ENCODE peak calls at places on chromosomes 12 and 14, in eight cellular contexts. J is thoracic aorta; A is cardiac muscle cell; R is body of pancreas; F is CD8-positive, alpha-beta T cell; V is BE2C; H is transverse colon; G is AG04449. M is an unnamed sample.

GRCh38 chr12:72077111-72077820 is 138.6 kb downstream of the TPH2 start:
- DNase-seq in J (no peak), A (no peak), R (no peak), F (no peak), V (no peak), H (no peak), G (no peak), M (no peak)

GRCh38 chr12:82486524-82487235 is 128.4 kb downstream of the METTL25 start:
- DNase-seq in J (no peak), A (peak), R (no peak), F (no peak), V (no peak), H (no peak), G (no peak), M (no peak)

GRCh38 chr14:87824261-87824660 is 168.7 kb downstream of the GALC start:
- DNase-seq in J (no peak), A (no peak), R (no peak), F (no peak), V (no peak), H (no peak), G (no peak), M (no peak)

GRCh38 chr12:55742719-55743130 is at the start of gene GDF11:
- DNase-seq in J (no peak), A (peak), R (peak), F (peak), V (peak), H (peak), G (no peak), M (peak)

GRCh38 chr14:100449225-100449987 is 126.3 kb downstream of the SLC25A47 start:
- DNase-seq in J (no peak), A (no peak), R (peak), F (no peak), V (peak), H (no peak), G (no peak), M (peak)

GRCh38 chr14:73820631-73821030 is 31.0 kb upstream of the PTGR2 start:
- DNase-seq in J (no peak), A (no peak), R (no peak), F (no peak), V (no peak), H (no peak), G (no peak), M (no peak)

GRCh38 chr12:59113831-59114273 is 193.5 kb upstream of the LRIG3 start:
- DNase-seq in J (peak), A (peak), R (peak), F (no peak), V (peak), H (peak), G (peak), M (peak)

GRCh38 chr14:75141967-75142366 is 15.1 kb upstream of the NEK9 start:
- DNase-seq in J (no peak), A (peak), R (no peak), F (no peak), V (peak), H (no peak), G (no peak), M (no peak)

GRCh38 chr14:102377696-102378095 is 15.0 kb downstream of the TECPR2 start:
- DNase-seq in J (no peak), A (no peak), R (no peak), F (no peak), V (no peak), H (no peak), G (no peak), M (no peak)

GRCh38 chr12:39795481-39795880 is 175.9 kb upstream of the ABCD2 start:
- DNase-seq in J (no peak), A (no peak), R (no peak), F (no peak), V (no peak), H (no peak), G (no peak), M (no peak)

GRCh38 chr12:93183940-93184663 is 193.6 kb upstream of the NUDT4 start:
- DNase-seq in J (peak), A (peak), R (peak), F (no peak), V (no peak), H (no peak), G (no peak), M (peak)

GRCh38 chr12:47935196-47935595 is 28.2 kb upstream of the TMEM106C start:
- DNase-seq in J (no peak), A (peak), R (peak), F (no peak), V (peak), H (no peak), G (peak), M (no peak)

GRCh38 chr12:97027482-97027881 is 120.4 kb downstream of the NEDD1 start:
- DNase-seq in J (no peak), A (no peak), R (no peak), F (no peak), V (no peak), H (no peak), G (no peak), M (no peak)

GRCh38 chr12:92955997-92956663 is 27.0 kb upstream of the EEA1 start:
- DNase-seq in J (no peak), A (peak), R (no peak), F (no peak), V (no peak), H (no peak), G (peak), M (no peak)

GRCh38 chr14:25120261-25120660 is 70.3 kb upstream of the STXBP6 start:
- DNase-seq in J (no peak), A (peak), R (no peak), F (no peak), V (no peak), H (no peak), G (no peak), M (no peak)

GRCh38 chr12:110536834-110537604 is 34.9 kb downstream of the RAD9B start:
- DNase-seq in J (no peak), A (no peak), R (no peak), F (no peak), V (no peak), H (no peak), G (no peak), M (no peak)

GRCh38 chr12:20560935-20561334 is 134.2 kb upstream of the SLCO1C1 start:
- DNase-seq in J (no peak), A (no peak), R (no peak), F (no peak), V (no peak), H (no peak), G (no peak), M (no peak)

GRCh38 chr12:20557076-20557475 is 138.1 kb upstream of the SLCO1C1 start:
- DNase-seq in J (no peak), A (no peak), R (no peak), F (no peak), V (no peak), H (no peak), G (no peak), M (no peak)

GRCh38 chr12:20567413-20567812 is 127.7 kb upstream of the SLCO1C1 start:
- DNase-seq in J (no peak), A (peak), R (no peak), F (no peak), V (no peak), H (no peak), G (no peak), M (no peak)

DNA sequence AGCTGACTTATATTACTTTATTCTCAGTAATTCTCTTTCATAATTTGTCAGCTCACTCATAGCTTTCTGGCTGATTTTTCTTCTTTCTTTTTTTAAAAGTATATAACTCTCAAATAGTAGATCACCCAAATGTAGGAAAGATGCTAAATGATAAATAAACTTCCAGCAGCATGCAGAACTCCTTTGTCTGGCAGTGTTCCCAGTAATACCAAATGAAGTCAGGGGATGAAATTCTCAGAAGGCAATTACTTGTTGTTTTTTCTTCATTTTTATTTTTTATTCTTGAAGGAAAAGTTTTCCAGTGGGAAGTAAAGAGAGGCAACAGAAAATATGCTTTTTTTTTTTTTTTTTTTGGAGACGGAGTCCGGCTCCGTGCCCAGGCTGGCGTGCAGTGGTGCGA is 133.2 kb upstream of the SLCO1C1 start:
- DNase-seq in J (no peak), A (peak), R (no peak), F (no peak), V (no peak), H (no peak), G (no peak), M (no peak)
- H3K4me3 ChIP-seq in J (peak), A (no peak), R (no peak), F (no peak), V (no peak), H (no peak), G (no peak), M (no peak)

GRCh38 chr14:68297871-68298468 is 478.4 kb downstream of the RAD51B start:
- DNase-seq in J (no peak), A (peak), R (no peak), F (no peak), V (no peak), H (no peak), G (no peak), M (no peak)
- TF ChIP-seq CTCF in J (peak), A (peak), R (peak), F (no peak), V (no peak), H (peak), G (peak), M (no peak)

GRCh38 chr12:70246580-70246979 is 3.3 kb downstream of the CNOT2 start:
- DNase-seq in J (no peak), A (no peak), R (no peak), F (no peak), V (no peak), H (no peak), G (no peak), M (no peak)
- H3K4me3 ChIP-seq in J (peak), A (no peak), R (no peak), F (no peak), V (no peak), H (no peak), G (no peak), M (no peak)

DNA sequence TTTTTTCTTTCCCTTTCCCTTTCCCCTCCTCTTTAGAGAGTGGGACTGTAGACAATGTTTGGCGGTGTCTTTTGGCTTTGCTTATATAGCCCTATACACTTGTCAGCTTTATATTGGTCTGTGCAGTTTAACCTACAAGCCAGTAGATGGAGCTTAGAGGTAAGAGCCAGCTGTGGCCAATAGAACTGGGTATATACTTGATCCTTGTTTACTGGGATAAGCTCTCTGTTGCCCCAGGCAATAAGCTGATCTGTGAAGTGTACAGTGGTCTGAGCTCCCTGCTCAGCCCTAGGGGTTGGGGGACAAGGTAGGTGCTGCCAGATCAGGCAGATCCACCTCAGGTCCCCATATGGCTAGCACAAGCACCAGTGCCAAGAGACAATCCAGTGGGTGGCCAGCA is 434.1 kb downstream of the NOVA1 start:
- DNase-seq in J (no peak), A (peak), R (no peak), F (no peak), V (no peak), H (no peak), G (no peak), M (no peak)
- TF ChIP-seq CTCF in J (no peak), A (peak), R (no peak), F (no peak), V (peak), H (peak), G (no peak), M (peak)

GRCh38 chr14:51783765-51784164 is 76.6 kb upstream of the GNG2 start:
- DNase-seq in J (no peak), A (peak), R (no peak), F (no peak), V (no peak), H (no peak), G (no peak), M (no peak)
- H3K4me3 ChIP-seq in J (no peak), A (no peak), R (no peak), F (no peak), V (no peak), H (no peak), G (no peak), M (no peak)

DNA sequence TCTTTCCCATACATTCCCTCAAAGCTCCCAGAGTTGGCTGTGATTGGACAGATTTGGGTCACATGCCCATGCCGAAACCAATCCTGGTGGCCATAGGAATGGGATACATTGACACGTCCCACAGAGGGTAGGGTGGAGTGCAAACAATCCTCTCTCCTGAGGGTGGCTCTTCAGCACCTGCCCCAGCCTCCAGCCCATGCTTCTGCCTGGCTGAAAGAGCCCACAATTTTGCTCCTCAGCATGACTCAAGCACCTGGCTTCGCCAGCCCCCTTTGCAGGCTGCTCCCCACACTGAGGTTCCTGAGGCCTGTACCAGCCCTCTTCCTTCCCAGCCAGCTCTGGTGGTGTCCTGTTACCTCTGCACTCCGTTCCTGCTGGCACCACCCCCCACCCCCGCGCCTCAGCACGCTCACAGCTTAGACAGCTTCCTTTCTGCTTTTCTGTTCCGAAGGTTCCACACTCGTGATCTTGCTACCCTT is 71.7 kb downstream of the CCDC92 start:
- DNase-seq in J (no peak), A (peak), R (no peak), F (no peak), V (no peak), H (no peak), G (no peak), M (no peak)
- TF ChIP-seq CTCF in J (no peak), A (no peak), R (no peak), F (no peak), V (no peak), H (no peak), G (no peak), M (no peak)

GRCh38 chr14:33679025-33679424 is 271.8 kb downstream of the EGLN3 start:
- DNase-seq in J (no peak), A (no peak), R (no peak), F (no peak), V (no peak), H (no peak), G (no peak), M (no peak)

GRCh38 chr14:33680873-33681272 is 270.0 kb downstream of the EGLN3 start:
- DNase-seq in J (no peak), A (no peak), R (no peak), F (no peak), V (no peak), H (no peak), G (no peak), M (no peak)

GRCh38 chr14:33682746-33683145 is 268.1 kb downstream of the EGLN3 start:
- DNase-seq in J (no peak), A (peak), R (peak), F (no peak), V (no peak), H (peak), G (no peak), M (peak)

GRCh38 chr14:33678012-33678411 is 272.9 kb downstream of the EGLN3 start:
- DNase-seq in J (no peak), A (no peak), R (no peak), F (no peak), V (peak), H (no peak), G (no peak), M (no peak)

DNA sequence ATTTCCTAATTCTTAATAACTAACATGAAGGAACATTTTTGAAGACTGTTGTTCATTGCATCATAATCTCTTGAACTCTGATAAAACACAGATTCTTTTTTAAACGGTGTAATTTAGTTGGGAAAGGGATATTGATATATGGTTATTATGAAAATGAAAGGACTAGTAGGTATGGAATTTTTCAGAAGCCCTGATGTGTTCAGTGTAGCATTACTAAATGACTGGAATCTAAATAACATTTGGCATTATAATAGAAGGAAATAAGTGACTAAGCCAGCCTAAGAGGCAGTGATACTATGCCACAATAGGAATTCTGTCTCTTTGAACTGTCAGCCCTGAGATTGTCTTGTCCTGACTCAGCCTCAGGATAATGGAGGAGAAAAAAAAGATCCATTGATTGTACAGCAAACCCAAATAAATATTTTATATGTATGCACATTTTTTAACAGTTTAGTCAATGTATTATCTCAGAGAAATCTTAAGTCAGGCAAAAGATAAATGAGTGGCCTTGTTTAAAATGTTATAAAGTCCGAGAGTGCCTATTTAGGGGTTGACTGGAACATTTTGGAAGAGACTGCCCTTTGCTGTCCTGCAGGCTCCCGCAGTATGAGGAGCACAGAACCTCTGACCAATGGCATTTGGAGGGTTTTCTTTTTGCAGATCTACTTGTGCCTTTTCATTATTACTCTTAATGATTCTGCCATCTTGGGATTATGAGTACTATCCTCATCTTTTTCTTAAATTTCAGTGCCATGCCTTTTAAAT is 271.2 kb downstream of the EGLN3 start:
- DNase-seq in J (no peak), A (peak), R (no peak), F (no peak), V (no peak), H (no peak), G (no peak), M (no peak)
- H3K4me3 ChIP-seq in J (no peak), A (no peak), R (no peak), F (no peak), V (no peak), H (no peak), G (no peak), M (no peak)